ENCODE peak calls at places on chromosomes 4 and X, in seven cellular contexts. I, U, Y, J, R, C and L are unnamed samples.

GRCh38 chrX:106932960-106933537 is 12.8 kb downstream of the CLDN2 start:
- DNase-seq in I (no peak), U (no peak), Y (no peak), J (no peak), R (peak), C (no peak), L (no peak)

GRCh38 chr4:134691915-134692314 is 490.3 kb upstream of the PABPC4L start:
- DNase-seq in I (no peak), U (no peak), Y (no peak), J (no peak), R (no peak), C (peak), L (no peak)

GRCh38 chrX:153365670-153366069 is 31.7 kb downstream of the ZNF275 start:
- DNase-seq in I (no peak), U (no peak), Y (no peak), J (no peak), R (no peak), C (no peak), L (no peak)

GRCh38 chr4:77148081-77148480 is 8.9 kb upstream of the CCNG2 start:
- DNase-seq in I (no peak), U (no peak), Y (no peak), J (no peak), R (peak), C (no peak), L (no peak)

GRCh38 chrX:150044556-150044955 is 106.3 kb upstream of the EOLA2 start:
- DNase-seq in I (no peak), U (no peak), Y (no peak), J (no peak), R (peak), C (no peak), L (no peak)

GRCh38 chr4:102089850-102090621 is 255.2 kb downstream of the SLC39A8 start:
- DNase-seq in I (no peak), U (no peak), Y (no peak), J (no peak), R (no peak), C (no peak), L (no peak)

GRCh38 chr4:163540977-163541376 is 46.5 kb downstream of the TMA16 start:
- DNase-seq in I (no peak), U (no peak), Y (no peak), J (no peak), R (peak), C (peak), L (no peak)

GRCh38 chr4:107862658-107863057 is 37.9 kb downstream of the SGMS2 start:
- DNase-seq in I (peak), U (no peak), Y (no peak), J (peak), R (peak), C (no peak), L (peak)

GRCh38 chr4:37438880-37439279 is 194.3 kb downstream of the NWD2 start:
- DNase-seq in I (no peak), U (no peak), Y (no peak), J (no peak), R (peak), C (no peak), L (no peak)

GRCh38 chrX:67543818-67544217 is at the start of gene AR:
- DNase-seq in I (peak), U (peak), Y (no peak), J (no peak), R (peak), C (no peak), L (no peak)

GRCh38 chr4:86498560-86499166 is 95.5 kb upstream of the PTPN13 start:
- DNase-seq in I (peak), U (no peak), Y (no peak), J (no peak), R (peak), C (no peak), L (no peak)

GRCh38 chrX:135010921-135011320 is 11.4 kb downstream of the RTL8B start:
- DNase-seq in I (no peak), U (no peak), Y (no peak), J (no peak), R (no peak), C (no peak), L (no peak)

GRCh38 chr4:14059006-14059405 is 431.5 kb upstream of the BOD1L1 start:
- DNase-seq in I (no peak), U (no peak), Y (no peak), J (no peak), R (peak), C (peak), L (no peak)

GRCh38 chr4:996994-997374 is 3.8 kb upstream of the SLC26A1 start:
- DNase-seq in I (no peak), U (no peak), Y (peak), J (no peak), R (no peak), C (no peak), L (no peak)

GRCh38 chr4:125112536-125112935 is 202.2 kb upstream of the FAT4 start:
- DNase-seq in I (no peak), U (no peak), Y (no peak), J (no peak), R (no peak), C (no peak), L (no peak)

GRCh38 chrX:34528081-34528480 is 129.0 kb downstream of the TMEM47 start:
- DNase-seq in I (no peak), U (no peak), Y (no peak), J (no peak), R (peak), C (no peak), L (no peak)

GRCh38 chr4:65502151-65502691 is 168.1 kb downstream of the EPHA5 start:
- DNase-seq in I (no peak), U (no peak), Y (no peak), J (no peak), R (peak), C (peak), L (no peak)

GRCh38 chr4:38071801-38072567 is 111.8 kb downstream of the PTTG2 start:
- DNase-seq in I (no peak), U (no peak), Y (no peak), J (no peak), R (peak), C (no peak), L (no peak)

GRCh38 chrX:42109428-42109827 is 186.1 kb upstream of the CASK start:
- DNase-seq in I (no peak), U (no peak), Y (no peak), J (no peak), R (no peak), C (no peak), L (no peak)

GRCh38 chr4:30399476-30399875 is 320.7 kb upstream of the PCDH7 start:
- DNase-seq in I (no peak), U (no peak), Y (no peak), J (no peak), R (no peak), C (no peak), L (no peak)

GRCh38 chrX:150842198-150842553 is 56.3 kb downstream of the CD99L2 start:
- DNase-seq in I (peak), U (no peak), Y (no peak), J (no peak), R (no peak), C (no peak), L (no peak)